ENCODE peak calls at places on chromosomes 13 and 19, in six cellular contexts. J, P, A, W, K and H are unnamed samples.

GRCh38 chr19:57566396-57567256 is 7.0 kb upstream of the ZNF550 start:
- DNase-seq in J (no peak), W (no peak), K (peak), P (no peak), A (no peak), H (no peak)

GRCh38 chr19:38650180-38650775 is 2.8 kb downstream of the ACTN4 start:
- DNase-seq in A (no peak), J (no peak), W (no peak), K (no peak), P (no peak), H (no peak)

GRCh38 chr19:7942981-7943443 is 454 bp downstream of the TIMM44 start:
- DNase-seq in W (no peak), K (no peak), A (no peak), J (no peak), P (no peak), H (no peak)

GRCh38 chr13:110499621-110500281 is 61.8 kb downstream of the RAB20 start:
- DNase-seq in W (no peak), A (no peak), P (no peak), K (peak), J (no peak), H (no peak)

GRCh38 chr13:33462109-33462508 is 176.6 kb upstream of the STARD13 start:
- DNase-seq in P (no peak), J (no peak), A (no peak), K (peak), W (no peak), H (no peak)

GRCh38 chr13:31096624-31097302 is 64.9 kb downstream of the HSPH1 start:
- DNase-seq in W (no peak), K (no peak), J (no peak), A (no peak), P (no peak), H (no peak)

GRCh38 chr19:2391118-2391725 is 31.2 kb downstream of the TMPRSS9 start:
- DNase-seq in K (peak), A (peak), J (peak), W (peak), P (no peak), H (peak)

GRCh38 chr13:93338906-93339305 is 112.3 kb downstream of the GPC6 start:
- DNase-seq in J (no peak), W (no peak), A (no peak), K (peak), P (no peak), H (no peak)

GRCh38 chr19:29675650-29676186 is 10.5 kb downstream of the PLEKHF1 start:
- DNase-seq in K (no peak), W (no peak), P (no peak), A (no peak), J (no peak), H (no peak)

GRCh38 chr13:98571955-98572662 is 4.8 kb downstream of the STK24 start:
- DNase-seq in A (no peak), K (peak), W (no peak), P (no peak), J (no peak), H (no peak)

GRCh38 chr13:41054212-41054877 is 7.0 kb upstream of the WBP4 start:
- DNase-seq in J (no peak), K (peak), A (peak), W (peak), P (no peak), H (no peak)
- TF ChIP-seq CTCF in J (peak), K (peak), A (peak), W (peak), P (peak), H (peak)

DNA sequence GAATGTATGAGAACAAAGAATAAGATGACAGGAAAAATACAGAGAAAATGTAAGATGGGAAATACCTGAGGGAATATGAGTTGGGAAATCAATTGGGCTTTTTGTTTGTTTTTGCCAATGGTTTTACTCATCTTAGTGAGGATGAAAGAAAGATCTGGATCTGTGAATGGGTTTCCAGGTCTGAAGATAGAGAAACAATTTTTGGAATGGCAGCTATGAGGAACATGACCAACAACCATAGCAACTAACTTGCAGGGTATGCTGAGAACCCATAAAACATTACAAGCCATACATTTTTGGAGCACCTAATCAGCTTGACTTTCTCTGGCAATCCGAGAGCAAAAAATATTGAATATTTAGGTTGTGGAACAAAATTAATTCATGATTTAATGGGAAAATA is 290.0 kb downstream of the KCTD12 start:
- DNase-seq in K (peak), J (no peak), A (no peak), P (no peak), W (no peak), H (no peak)
- TF ChIP-seq CTCF in K (no peak), J (no peak), A (no peak), P (no peak), W (no peak), H (no peak)

DNA sequence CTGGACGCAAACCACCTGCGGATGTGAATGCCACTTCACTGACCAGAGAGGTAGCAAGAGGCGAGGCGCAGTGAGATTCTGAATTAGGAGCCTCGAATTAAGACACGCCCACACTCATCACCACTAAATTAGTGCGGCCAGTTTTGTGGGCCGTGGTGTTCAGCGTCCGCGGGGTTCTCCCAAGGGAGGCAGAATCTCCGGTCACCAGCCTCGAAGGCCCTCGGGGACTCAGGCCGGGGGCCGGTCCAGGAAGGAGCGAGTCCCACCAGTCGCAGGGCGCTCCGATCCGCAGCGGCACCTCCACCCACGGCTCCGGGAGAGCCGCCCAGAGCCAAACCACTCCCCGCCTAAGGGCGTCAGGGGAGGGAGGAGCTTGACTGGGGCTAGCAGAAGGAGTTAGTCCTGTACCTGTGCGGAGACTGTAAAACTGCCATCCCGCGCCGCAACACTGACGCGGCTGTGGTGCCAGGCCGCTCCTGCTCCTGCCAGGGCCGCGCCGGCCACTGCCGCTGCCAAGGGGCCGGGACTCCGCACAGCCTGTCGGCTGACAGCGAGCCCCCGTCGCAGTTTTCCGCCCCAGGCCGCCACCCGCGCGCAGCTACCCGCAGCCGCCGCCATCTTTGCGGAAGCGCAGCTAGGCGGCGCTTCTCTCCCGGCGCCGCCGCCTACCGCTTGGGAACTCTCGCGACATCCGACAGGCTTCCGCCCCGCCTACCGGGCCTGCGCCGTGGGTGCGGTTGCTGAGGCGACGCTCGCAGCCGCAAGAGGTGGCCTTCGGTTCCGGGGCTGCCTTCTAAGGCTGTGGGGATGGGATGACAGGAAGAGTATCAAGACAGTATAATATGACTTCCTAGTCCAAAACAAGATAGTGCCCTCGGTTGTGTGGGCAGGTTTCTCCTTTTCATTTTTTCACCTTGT is at the start of gene MICU2:
- DNase-seq in J (peak), W (peak), K (peak), P (peak), A (peak), H (peak)
- TF ChIP-seq CTCF in J (no peak), W (peak), K (no peak), P (no peak), A (no peak), H (no peak)

DNA sequence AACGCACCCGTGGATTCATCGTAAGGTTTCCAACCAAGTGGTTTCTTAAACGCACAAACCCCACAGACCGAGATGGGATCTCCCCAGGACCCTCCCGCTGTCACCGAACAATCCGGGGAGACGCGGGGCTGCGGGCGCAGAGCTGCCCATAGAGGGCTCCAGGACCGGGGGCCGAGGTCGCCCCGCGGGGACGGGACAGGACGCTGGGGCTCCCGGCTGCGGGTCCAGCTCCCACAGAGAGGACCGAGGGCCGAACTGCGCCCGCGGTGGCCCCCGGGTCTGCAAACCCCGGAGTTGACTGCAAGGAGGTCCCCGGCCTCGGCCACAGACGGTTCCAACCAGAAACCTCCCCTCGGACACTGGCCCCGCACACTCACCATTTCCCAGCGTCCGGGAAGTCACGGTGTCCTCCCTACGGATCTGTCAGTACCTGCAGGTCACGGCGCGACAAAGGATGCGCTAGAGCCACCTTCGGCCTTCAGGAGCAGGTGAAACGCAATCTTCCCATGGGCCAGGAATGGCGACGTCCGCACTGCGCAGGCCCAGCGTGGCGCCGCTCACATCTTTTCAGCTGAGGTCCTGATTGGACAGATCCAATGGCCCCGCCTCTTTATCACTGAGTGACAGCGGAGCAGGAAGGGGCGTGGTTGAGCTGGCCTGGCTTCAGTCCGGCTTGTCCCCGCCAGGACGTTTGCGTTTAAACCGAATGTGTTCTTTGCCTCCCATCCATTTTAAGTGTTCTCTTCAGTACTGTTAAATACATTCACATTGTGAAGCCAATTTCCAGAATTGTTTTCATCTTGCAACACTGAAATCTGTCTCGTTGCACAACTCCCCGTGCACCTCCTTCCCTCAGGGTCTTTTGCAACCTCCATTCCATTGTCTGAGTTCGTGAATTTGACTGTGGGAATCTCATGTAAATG is at the start of gene ZNF14:
- DNase-seq in P (peak), W (peak), A (peak), J (peak), K (peak), H (peak)
- TF ChIP-seq CTCF in P (peak), W (no peak), A (no peak), J (no peak), K (peak), H (peak)

GRCh38 chr13:41054919-41055619 is 6.2 kb upstream of the WBP4 start:
- DNase-seq in K (no peak), J (no peak), A (no peak), W (no peak), P (no peak), H (no peak)
- TF ChIP-seq CTCF in K (peak), J (peak), A (peak), W (no peak), P (peak), H (peak)

GRCh38 chr19:33998739-33999345 is 173.5 kb upstream of the LSM14A start:
- DNase-seq in K (peak), A (no peak), P (no peak), W (no peak), J (no peak), H (no peak)
- TF ChIP-seq CTCF in K (peak), A (peak), P (peak), W (no peak), J (peak), H (no peak)

DNA sequence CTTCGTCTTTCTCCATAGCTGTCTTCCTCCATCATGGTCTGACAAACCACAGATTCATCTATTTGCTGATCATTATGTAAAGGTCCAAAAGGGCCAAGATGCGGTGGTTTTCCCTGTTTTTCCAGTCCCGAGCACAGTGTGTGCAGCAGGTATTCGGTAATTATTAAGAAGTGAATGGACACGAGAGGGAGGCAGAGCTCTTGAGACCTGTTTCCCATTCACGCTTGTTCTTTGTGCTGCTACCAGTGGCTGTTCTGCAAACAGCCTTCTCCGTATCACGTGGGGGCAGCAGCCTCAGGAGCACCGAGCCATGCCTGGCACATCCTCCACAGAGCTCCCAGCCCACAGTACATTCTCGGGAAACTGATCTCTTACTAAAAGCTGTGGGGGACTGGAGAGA is 50.3 kb downstream of the CCDC70 start:
- DNase-seq in J (no peak), W (peak), A (no peak), P (no peak), K (no peak), H (no peak)
- TF ChIP-seq CTCF in J (no peak), W (no peak), A (no peak), P (peak), K (no peak), H (no peak)